ENCODE peak calls at places on chromosomes 3 and 15, in nine cellular contexts. V, A, B, I, X, M, T, C and K are unnamed samples.

GRCh38 chr3:172716476-172716875 is 5.6 kb upstream of the NCEH1 start:
- DNase-seq in V (no peak), A (no peak), B (no peak), I (no peak), X (no peak), M (no peak), T (no peak), C (no peak), K (no peak)

GRCh38 chr3:48507256-48508061 is 3.5 kb upstream of the SHISA5 start:
- DNase-seq in V (peak), A (peak), B (peak), I (peak), X (no peak), M (peak), T (peak), C (peak), K (no peak)

GRCh38 chr3:150680562-150680961 is 23.2 kb downstream of the ERICH6 start:
- DNase-seq in V (no peak), A (no peak), B (no peak), I (no peak), X (no peak), M (no peak), T (no peak), C (no peak), K (no peak)

GRCh38 chr3:190197346-190197763 is 76.7 kb upstream of the P3H2 start:
- DNase-seq in V (no peak), A (no peak), B (no peak), I (no peak), X (no peak), M (no peak), T (no peak), C (no peak), K (no peak)

GRCh38 chr3:157438371-157438735 is 1.7 kb downstream of the PTX3 start:
- DNase-seq in V (no peak), A (peak), B (peak), I (no peak), X (no peak), M (no peak), T (no peak), C (no peak), K (no peak)

GRCh38 chr15:35723120-35723707 is 177.2 kb upstream of the DPH6 start:
- DNase-seq in V (no peak), A (no peak), B (no peak), I (no peak), X (no peak), M (no peak), T (no peak), C (no peak), K (no peak)

GRCh38 chr3:129688310-129688895 is 81.9 kb upstream of the PLXND1 start:
- DNase-seq in V (peak), A (peak), B (peak), I (peak), X (no peak), M (peak), T (no peak), C (no peak), K (no peak)

GRCh38 chr15:72358532-72359180 is 17.2 kb downstream of the HEXA start:
- DNase-seq in V (peak), A (no peak), B (peak), I (peak), X (no peak), M (peak), T (no peak), C (peak), K (peak)

GRCh38 chr3:195001961-195002861 is 268.7 kb downstream of the XXYLT1 start:
- DNase-seq in V (peak), A (peak), B (peak), I (peak), X (no peak), M (peak), T (peak), C (peak), K (no peak)

GRCh38 chr3:188184649-188185048 is 30.7 kb downstream of the LPP start:
- DNase-seq in V (no peak), A (no peak), B (no peak), I (no peak), X (no peak), M (no peak), T (no peak), C (no peak), K (no peak)

GRCh38 chr3:9151240-9151639 is 98.2 kb downstream of the SRGAP3 start:
- DNase-seq in V (no peak), A (no peak), B (no peak), I (no peak), X (no peak), M (peak), T (no peak), C (peak), K (peak)